ENCODE peak calls at places on chromosomes 5 and 9, in four cellular contexts. I is left lung, R is stomach, K is endothelial cell of umbilical vein. Y is an unnamed sample.

GRCh38 chr5:58921106-58921505 is 338.2 kb downstream of the RAB3C start:
- DNase-seq in I (no peak), R (no peak), K (peak; percentile 43), Y (no peak)

GRCh38 chr5:68290260-68290674 is 74.7 kb downstream of the PIK3R1 start:
- DNase-seq in I (no peak), R (peak; percentile 52), K (no peak), Y (peak; percentile 35)

GRCh38 chr5:16943846-16944675 is 8.0 kb upstream of the MYO10 start:
- DNase-seq in I (no peak), R (no peak), K (no peak), Y (no peak)

GRCh38 chr9:72145093-72145492 is 4.1 kb upstream of the GDA start:
- DNase-seq in I (no peak), R (no peak), K (no peak), Y (no peak)

GRCh38 chr9:133609311-133610098 is at the start of gene FAM163B:
- DNase-seq in I (no peak), R (no peak), K (peak; percentile 22), Y (no peak)

GRCh38 chr5:134177197-134178171 is 734 bp upstream of the SKP1 start:
- DNase-seq in I (peak; percentile 39), R (peak; percentile 70), K (peak; percentile 77), Y (no peak)

GRCh38 chr9:80407220-80407619 is 835.5 kb downstream of the TLE4 start:
- DNase-seq in I (no peak), R (no peak), K (no peak), Y (no peak)

GRCh38 chr9:126875780-126876510 is 15.5 kb downstream of the ZBTB34 start:
- DNase-seq in I (no peak), R (no peak), K (no peak), Y (no peak)

GRCh38 chr5:144332265-144332664 is 161.6 kb downstream of the KCTD16 start:
- DNase-seq in I (no peak), R (no peak), K (no peak), Y (no peak)
- TF ChIP-seq CTCF in I (no peak), R (no peak), K (no peak), Y (peak; percentile 33)

DNA sequence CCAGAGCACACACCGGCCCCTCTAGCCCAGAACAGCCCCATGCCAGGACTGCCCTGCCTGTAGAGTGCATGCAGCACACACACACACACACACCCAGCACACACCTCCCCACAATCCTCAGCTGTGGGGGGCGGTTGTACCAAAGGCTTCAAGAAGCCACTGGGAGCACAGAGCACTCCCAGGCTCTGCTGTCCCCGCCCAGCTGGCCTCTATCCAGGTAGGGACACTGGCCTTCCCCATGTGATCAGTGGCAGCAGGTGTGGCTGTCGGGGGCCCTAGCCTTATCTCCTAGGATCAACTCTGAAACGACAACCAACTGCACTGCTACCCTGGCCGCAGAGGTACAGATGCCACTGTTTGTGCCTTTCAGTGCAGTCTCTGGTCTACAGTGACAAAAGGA is 2.0 kb downstream of the ANAPC2 start:
- DNase-seq in I (no peak), R (no peak), K (no peak), Y (no peak)
- H3K4me1 ChIP-seq in I (peaks cover 43% of the 10 kb centered on the region), R (peaks cover 54% of the 10 kb centered on the region), K (peaks cover 17% of the 10 kb centered on the region), Y (no peaks in the 10 kb centered on the region)

GRCh38 chr5:97044057-97044456 is 98.4 kb downstream of the LIX1 start:
- DNase-seq in I (peak; percentile 38), R (peak; percentile 34), K (peak; percentile 66), Y (no peak)
- TF ChIP-seq CTCF in I (no peak), R (peak; percentile 19), K (peak; percentile 55), Y (peak; percentile 12)

DNA sequence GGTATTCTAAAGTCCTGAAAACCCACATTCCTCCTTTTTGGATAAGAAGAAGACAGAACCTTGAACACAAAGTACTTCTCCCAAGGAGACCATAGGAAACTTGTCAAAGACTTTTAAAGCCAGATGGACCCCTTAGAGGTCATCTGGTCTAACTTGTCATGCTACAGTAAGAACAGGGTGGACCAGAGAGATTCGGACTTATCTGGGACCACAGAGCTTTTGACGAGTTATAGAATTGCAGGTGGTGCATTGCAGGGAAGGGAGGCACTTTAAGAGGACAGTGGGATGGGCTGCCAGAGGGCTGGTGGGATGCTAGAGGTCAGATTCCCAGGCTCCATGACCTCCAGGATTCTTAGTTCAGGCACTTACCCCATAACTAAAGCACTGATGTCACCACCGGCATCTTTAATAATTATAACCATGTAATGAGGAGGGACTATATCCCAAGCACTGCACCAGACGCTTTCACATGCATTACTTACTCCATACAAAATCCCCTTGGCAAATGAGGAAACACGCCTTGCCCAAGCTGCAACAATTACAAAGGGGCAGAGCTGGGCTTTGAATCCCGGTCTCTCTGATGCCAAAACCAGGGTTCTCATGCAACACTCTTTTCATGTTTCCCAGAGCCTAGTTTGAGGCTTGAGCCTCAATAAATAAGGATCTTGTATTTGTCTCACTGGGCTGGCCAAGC is 12.8 kb upstream of the GPX3 start:
- DNase-seq in I (no peak), R (no peak), K (no peak), Y (no peak)
- H3K4me1 ChIP-seq in I (peaks cover 39% of the 10 kb centered on the region), R (peaks cover 24% of the 10 kb centered on the region), K (no peaks in the 10 kb centered on the region), Y (no peaks in the 10 kb centered on the region)

DNA sequence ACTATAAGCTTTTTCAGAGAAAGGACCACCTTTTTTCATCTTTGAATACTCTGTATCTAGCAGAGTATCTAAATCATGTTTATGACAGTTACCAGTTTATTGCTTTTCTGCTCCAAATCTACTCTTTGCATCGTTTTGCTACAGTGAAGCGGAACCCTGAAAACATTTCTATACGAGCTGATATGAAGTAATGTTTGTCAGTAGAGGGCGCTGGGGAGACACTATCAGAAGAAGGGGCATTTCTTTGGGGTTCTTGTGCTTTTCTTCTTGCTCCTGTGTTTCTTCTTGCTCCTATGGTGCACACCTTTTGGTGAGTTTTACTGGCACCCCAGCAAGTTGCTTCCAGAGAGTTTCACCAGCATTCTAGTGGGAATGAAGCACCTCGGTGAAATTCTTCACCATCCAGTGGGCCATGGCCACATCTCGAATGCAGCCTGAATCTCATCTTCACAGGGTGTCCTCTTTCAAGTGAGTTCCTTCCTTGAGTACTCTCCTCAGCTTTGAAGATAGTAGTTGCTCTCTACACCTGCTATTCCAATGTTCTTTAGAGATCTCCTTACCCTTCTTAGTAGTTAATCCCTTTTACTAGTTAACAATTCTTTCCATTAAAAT is 98.4 kb downstream of the FGF1 start:
- DNase-seq in I (no peak), R (peak; percentile 32), K (peak; percentile 49), Y (no peak)
- TF ChIP-seq CTCF in I (no peak), R (no peak), K (peak; percentile 59), Y (peak; percentile 15)